ENCODE peak calls at places on chromosomes 5 and 9, in six cellular contexts. H, V, U, G, W and T are unnamed samples.

GRCh38 chr5:29162297-29162696 is 2031.2 kb upstream of the CDH6 start:
- DNase-seq in W (peak), H (no peak), V (no peak), G (no peak), U (no peak), T (peak)

GRCh38 chr9:124869986-124870560 is 8.1 kb downstream of the ARPC5L start:
- DNase-seq in V (peak), W (no peak), H (peak), U (peak), G (no peak), T (no peak)

GRCh38 chr9:87581513-87581912 is 83.8 kb downstream of the DAPK1 start:
- DNase-seq in G (no peak), W (no peak), V (no peak), U (peak), H (no peak), T (no peak)

GRCh38 chr5:112636751-112637150 is 100.9 kb upstream of the APC start:
- DNase-seq in U (peak), W (no peak), G (no peak), V (no peak), H (no peak), T (no peak)

GRCh38 chr9:75941577-75942311 is 51.3 kb downstream of the PCSK5 start:
- DNase-seq in U (no peak), G (no peak), W (no peak), H (no peak), V (no peak), T (no peak)

GRCh38 chr5:6631441-6631840 is 1.4 kb downstream of the NSUN2 start:
- DNase-seq in G (no peak), U (peak), W (no peak), V (no peak), H (no peak), T (no peak)

GRCh38 chr9:136740971-136741884 is 1.5 kb downstream of the LCN10 start:
- DNase-seq in V (no peak), W (no peak), U (no peak), H (no peak), G (no peak), T (no peak)

GRCh38 chr5:169789417-169789816 is 152.3 kb downstream of the DOCK2 start:
- DNase-seq in G (no peak), H (no peak), W (no peak), V (no peak), U (no peak), T (no peak)

GRCh38 chr9:91302831-91303230 is 58.9 kb downstream of the AUH start:
- DNase-seq in G (no peak), H (no peak), V (no peak), W (no peak), U (peak), T (no peak)

GRCh38 chr5:82183828-82184227 is 94.3 kb downstream of the RPS23 start:
- DNase-seq in W (no peak), V (no peak), H (no peak), U (peak), G (no peak), T (no peak)

GRCh38 chr5:94326579-94326978 is 291.8 kb downstream of the KIAA0825 start:
- DNase-seq in U (no peak), H (no peak), W (no peak), V (no peak), G (no peak), T (no peak)